ENCODE peak calls at places on chromosomes 13 and 19, in seven cellular contexts. T, X, Y, J, P, H and F are unnamed samples. For H3K36me3, the result is how much of the 10 kb centered on the place peaks cover.

GRCh38 chr19:51473009-51473707 is 5.2 kb upstream of the CEACAM18 start:
- DNase-seq in P (peak), Y (peak), X (peak), J (peak), H (peak), T (peak), F (peak)

GRCh38 chr13:112733112-112733511 is 43.3 kb downstream of the ATP11A start:
- DNase-seq in T (no peak), X (no peak), P (peak), Y (no peak), J (no peak), H (no peak), F (no peak)

GRCh38 chr13:111936267-111936925 is 130.6 kb upstream of the SOX1 start:
- DNase-seq in P (peak), H (no peak), T (no peak), Y (no peak), X (no peak), J (no peak), F (no peak)

GRCh38 chr13:75986818-75987217 is 350.7 kb downstream of the LMO7 start:
- DNase-seq in J (peak), X (no peak), H (no peak), Y (no peak), T (no peak), P (no peak), F (no peak)

GRCh38 chr13:99860736-99861135 is 110.8 kb downstream of the ZIC5 start:
- DNase-seq in T (no peak), Y (no peak), P (no peak), X (no peak), J (no peak), H (no peak), F (no peak)

GRCh38 chr19:36460046-36460445 is 29.3 kb downstream of the ZNF566 start:
- DNase-seq in T (no peak), P (no peak), Y (no peak), J (no peak), H (no peak), X (no peak), F (no peak)

GRCh38 chr19:35330475-35330874 is 1.5 kb downstream of the CD22 start:
- DNase-seq in J (peak), T (no peak), H (no peak), P (no peak), X (no peak), Y (no peak), F (no peak)

GRCh38 chr13:32309812-32310706 is 5.1 kb downstream of the ZAR1L start:
- DNase-seq in P (peak), J (no peak), H (peak), T (peak), X (peak), Y (no peak), F (no peak)

GRCh38 chr19:56105090-56105701 is 15.9 kb downstream of the ZNF787 start:
- DNase-seq in P (peak), H (no peak), J (no peak), T (peak), Y (peak), X (peak), F (peak)

GRCh38 chr13:108915095-108915633 is 285.8 kb downstream of the MYO16 start:
- DNase-seq in P (no peak), H (no peak), Y (no peak), J (no peak), X (peak), T (no peak), F (peak)

GRCh38 chr13:53191091-53191490 is 162.5 kb downstream of the OLFM4 start:
- DNase-seq in H (no peak), J (no peak), Y (no peak), P (no peak), T (no peak), X (peak), F (no peak)

GRCh38 chr13:75621147-75621546 is 15.0 kb upstream of the LMO7 start:
- DNase-seq in P (no peak), H (no peak), J (no peak), Y (no peak), T (no peak), X (peak), F (no peak)

GRCh38 chr13:65677906-65678305 is 1552.2 kb downstream of the PCDH9 start:
- DNase-seq in J (no peak), T (no peak), X (peak), Y (no peak), H (no peak), P (no peak), F (no peak)

GRCh38 chr19:52227980-52228379 is 38.1 kb downstream of the PPP2R1A start:
- DNase-seq in Y (no peak), J (no peak), H (no peak), T (no peak), P (no peak), X (no peak), F (no peak)

GRCh38 chr13:87999791-88000190 is 328.6 kb downstream of the SLITRK5 start:
- DNase-seq in Y (no peak), X (no peak), H (no peak), P (no peak), T (no peak), J (no peak), F (no peak)

DNA sequence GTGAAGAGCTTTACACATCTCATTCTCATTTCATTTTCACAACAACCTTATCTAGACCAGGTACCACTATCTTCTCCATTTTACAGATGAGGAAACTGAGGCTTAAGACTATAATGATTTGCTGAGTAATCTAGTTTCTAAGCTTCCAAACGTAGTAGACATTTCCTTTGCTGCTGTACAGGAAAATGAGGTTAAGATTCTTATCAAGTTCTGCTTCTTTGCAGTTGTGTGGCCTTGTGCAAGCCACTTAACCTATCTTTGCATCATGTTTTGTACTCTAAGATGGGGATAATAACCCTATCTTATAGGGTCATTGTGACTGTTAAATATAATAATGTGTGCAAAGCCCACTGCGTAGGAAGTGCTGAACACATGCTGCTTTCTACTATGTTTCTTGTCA is 307.9 kb downstream of the HS6ST3 start:
- DNase-seq in Y (no peak), P (no peak), J (no peak), X (no peak), T (no peak), H (no peak), F (no peak)
- H3K27ac ChIP-seq in Y (no peak), P (no peak), J (no peak), X (no peak), T (no peak), H (no peak), F (no peak)

GRCh38 chr13:68995972-68996670 is 1111.5 kb upstream of the ATXN8OS start:
- DNase-seq in P (no peak), T (no peak), Y (no peak), H (no peak), J (no peak), X (no peak), F (no peak)
- H3K36me3 ChIP-seq in P (under half), T (under half), Y (under half), H (under half), J (under half), X (under half), F (under half)

GRCh38 chr19:14119644-14120496 is 2.3 kb upstream of the PRKACA start:
- DNase-seq in Y (no peak), T (no peak), H (no peak), J (no peak), X (no peak), P (no peak), F (no peak)
- H3K27ac ChIP-seq in Y (no peak), T (peak), H (no peak), J (no peak), X (peak), P (peak), F (peak)

GRCh38 chr19:1417681-1418493 is 10.5 kb downstream of the DAZAP1 start:
- DNase-seq in J (no peak), T (no peak), P (no peak), X (no peak), H (no peak), Y (no peak), F (no peak)
- H3K36me3 ChIP-seq in J (under half), T (under half), P (half or more), X (under half), H (under half), Y (under half), F (under half)

GRCh38 chr19:4390017-4390861 is 10.1 kb downstream of the SH3GL1 start:
- DNase-seq in J (no peak), X (peak), P (peak), H (no peak), T (peak), Y (no peak), F (peak)

GRCh38 chr19:4388171-4389063 is 11.9 kb downstream of the SH3GL1 start:
- DNase-seq in H (no peak), X (no peak), T (no peak), J (no peak), Y (no peak), P (peak), F (peak)

GRCh38 chr19:4390862-4391693 is 9.3 kb downstream of the SH3GL1 start:
- DNase-seq in Y (no peak), H (no peak), X (peak), P (no peak), J (no peak), T (no peak), F (peak)

GRCh38 chr19:4389511-4390016 is 10.8 kb downstream of the SH3GL1 start:
- DNase-seq in X (no peak), Y (no peak), T (no peak), P (no peak), J (no peak), H (no peak), F (peak)

DNA sequence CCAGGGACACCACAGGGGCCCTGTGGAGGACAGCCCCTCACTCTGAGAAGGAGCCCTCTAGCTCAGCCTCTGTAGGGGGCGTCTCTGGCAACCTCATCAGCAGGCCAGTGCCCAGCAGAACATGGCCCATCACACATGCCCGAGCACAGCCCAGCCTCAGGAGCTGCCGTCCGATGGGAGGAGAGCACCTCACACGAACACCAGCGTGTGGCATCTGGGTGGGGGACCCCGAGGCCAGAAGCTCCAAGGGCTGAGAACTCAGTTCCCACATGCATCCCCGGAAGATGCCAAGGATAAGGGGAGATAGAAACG is 11.3 kb downstream of the SH3GL1 start:
- DNase-seq in T (no peak), X (no peak), Y (no peak), J (no peak), H (no peak), P (no peak), F (peak)
- H3K27ac ChIP-seq in T (peak), X (peak), Y (peak), J (no peak), H (no peak), P (peak), F (peak)

DNA sequence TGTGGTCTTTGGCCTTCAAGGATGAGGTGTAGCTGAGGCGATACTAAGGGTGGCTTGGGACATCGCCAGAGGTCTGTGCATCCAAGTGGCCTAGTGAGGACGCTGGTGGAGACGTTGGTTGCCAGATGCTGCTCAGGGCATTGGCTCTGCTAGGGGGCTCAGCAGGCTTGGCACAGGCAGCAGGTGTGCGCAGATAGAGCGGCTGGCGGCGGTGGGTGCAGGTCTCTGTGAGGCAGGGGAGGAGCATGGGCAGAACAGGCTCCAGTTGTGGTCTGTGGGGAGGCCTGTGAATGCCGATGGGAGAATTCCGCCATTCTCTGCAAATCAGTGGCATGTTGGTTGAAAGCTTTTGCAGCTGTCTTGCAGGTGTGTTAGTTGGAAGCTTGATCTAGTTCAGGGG is 21.2 kb downstream of the PRAM1 start:
- DNase-seq in X (no peak), T (no peak), Y (no peak), H (no peak), P (no peak), J (no peak), F (no peak)
- H3K36me3 ChIP-seq in X (under half), T (under half), Y (under half), H (under half), P (half or more), J (half or more), F (half or more)